ENCODE peak calls at places on chromosomes 1 and 21, in five cellular contexts. One of them, this sample, is unnamed.

GRCh38 chr21:37987668-37988067 is 71.4 kb upstream of the KCNJ6 start:
- DNase-seq in adrenal gland: no peak
- DNase-seq in ovary: no peak
- DNase-seq in dorsolateral prefrontal cortex: no peak
- DNase-seq in fibroblast of mammary gland: no peak
- DNase-seq in this sample: no peak

GRCh38 chr1:224433671-224434446 is 738 bp downstream of the WDR26 start:
- DNase-seq in adrenal gland: peak
- DNase-seq in ovary: peak
- DNase-seq in dorsolateral prefrontal cortex: no peak
- DNase-seq in fibroblast of mammary gland: no peak
- DNase-seq in this sample: no peak

GRCh38 chr1:160996195-160996594 is 24.8 kb downstream of the F11R start:
- DNase-seq in adrenal gland: no peak
- DNase-seq in ovary: no peak
- DNase-seq in dorsolateral prefrontal cortex: no peak
- DNase-seq in fibroblast of mammary gland: peak
- DNase-seq in this sample: no peak

GRCh38 chr1:178544531-178544930 is 31.6 kb downstream of the TEX35 start:
- DNase-seq in adrenal gland: no peak
- DNase-seq in ovary: no peak
- DNase-seq in dorsolateral prefrontal cortex: no peak
- DNase-seq in fibroblast of mammary gland: no peak
- DNase-seq in this sample: no peak

GRCh38 chr1:12464627-12465056 is 153.4 kb downstream of the DHRS3 start:
- DNase-seq in adrenal gland: no peak
- DNase-seq in ovary: peak
- DNase-seq in dorsolateral prefrontal cortex: no peak
- DNase-seq in fibroblast of mammary gland: peak
- DNase-seq in this sample: peak

GRCh38 chr1:167633258-167633944 is 3.4 kb downstream of the RCSD1 start:
- DNase-seq in adrenal gland: no peak
- DNase-seq in ovary: no peak
- DNase-seq in dorsolateral prefrontal cortex: no peak
- DNase-seq in fibroblast of mammary gland: no peak
- DNase-seq in this sample: no peak

GRCh38 chr1:242023805-242024204 is 24.9 kb upstream of the MAP1LC3C start:
- DNase-seq in adrenal gland: no peak
- DNase-seq in ovary: no peak
- DNase-seq in dorsolateral prefrontal cortex: no peak
- DNase-seq in fibroblast of mammary gland: no peak
- DNase-seq in this sample: no peak

GRCh38 chr1:203425668-203425999 is 50.0 kb upstream of the PRELP start:
- DNase-seq in adrenal gland: no peak
- DNase-seq in ovary: no peak
- DNase-seq in dorsolateral prefrontal cortex: no peak
- DNase-seq in fibroblast of mammary gland: no peak
- DNase-seq in this sample: no peak

GRCh38 chr1:172279951-172280350 is 140.5 kb upstream of the C1orf105 start:
- DNase-seq in adrenal gland: no peak
- DNase-seq in ovary: no peak
- DNase-seq in dorsolateral prefrontal cortex: no peak
- DNase-seq in fibroblast of mammary gland: peak
- DNase-seq in this sample: no peak

GRCh38 chr1:38071530-38072266 is 25.1 kb upstream of the POU3F1 start:
- DNase-seq in adrenal gland: peak
- DNase-seq in ovary: no peak
- DNase-seq in dorsolateral prefrontal cortex: no peak
- DNase-seq in fibroblast of mammary gland: peak
- DNase-seq in this sample: peak

GRCh38 chr1:110281363-110282290 is 57.5 kb upstream of the RBM15 start:
- DNase-seq in adrenal gland: no peak
- DNase-seq in ovary: no peak
- DNase-seq in dorsolateral prefrontal cortex: no peak
- DNase-seq in fibroblast of mammary gland: no peak
- DNase-seq in this sample: no peak

GRCh38 chr1:156104065-156104810 is 10.3 kb upstream of the LMNA start:
- DNase-seq in adrenal gland: peak
- DNase-seq in ovary: peak
- DNase-seq in dorsolateral prefrontal cortex: no peak
- DNase-seq in fibroblast of mammary gland: peak
- DNase-seq in this sample: peak

GRCh38 chr1:56148466-56149193 is 430.7 kb downstream of the PLPP3 start:
- DNase-seq in adrenal gland: no peak
- DNase-seq in ovary: no peak
- DNase-seq in dorsolateral prefrontal cortex: no peak
- DNase-seq in fibroblast of mammary gland: no peak
- DNase-seq in this sample: no peak

GRCh38 chr21:36699026-36699545 is at the start of gene SIM2:
- DNase-seq in adrenal gland: peak
- DNase-seq in ovary: no peak
- DNase-seq in dorsolateral prefrontal cortex: no peak
- DNase-seq in fibroblast of mammary gland: peak
- DNase-seq in this sample: no peak

GRCh38 chr1:54604572-54605370 is 18.6 kb downstream of the FAM151A start:
- DNase-seq in adrenal gland: no peak
- DNase-seq in ovary: peak
- DNase-seq in dorsolateral prefrontal cortex: no peak
- DNase-seq in fibroblast of mammary gland: no peak
- DNase-seq in this sample: no peak

GRCh38 chr1:234870020-234870378 is 258.6 kb downstream of the TOMM20 start:
- DNase-seq in adrenal gland: no peak
- DNase-seq in ovary: no peak
- DNase-seq in dorsolateral prefrontal cortex: no peak
- DNase-seq in fibroblast of mammary gland: no peak
- DNase-seq in this sample: no peak

GRCh38 chr1:67586596-67586995 is 98.4 kb upstream of the GADD45A start:
- DNase-seq in adrenal gland: no peak
- DNase-seq in ovary: no peak
- DNase-seq in dorsolateral prefrontal cortex: no peak
- DNase-seq in fibroblast of mammary gland: peak
- DNase-seq in this sample: peak

GRCh38 chr1:172940170-172940855 is 110.4 kb downstream of the TNFSF18 start:
- DNase-seq in adrenal gland: no peak
- DNase-seq in ovary: no peak
- DNase-seq in dorsolateral prefrontal cortex: no peak
- DNase-seq in fibroblast of mammary gland: no peak
- DNase-seq in this sample: no peak

GRCh38 chr21:41778974-41779600 is 12.2 kb upstream of the RIPK4 start:
- DNase-seq in adrenal gland: no peak
- DNase-seq in ovary: no peak
- DNase-seq in dorsolateral prefrontal cortex: no peak
- DNase-seq in fibroblast of mammary gland: no peak
- DNase-seq in this sample: no peak
- H3K4me3 ChIP-seq in adrenal gland: no peak
- H3K4me3 ChIP-seq in ovary: no peak
- H3K4me3 ChIP-seq in dorsolateral prefrontal cortex: no peak
- H3K4me3 ChIP-seq in fibroblast of mammary gland: no peak
- H3K4me3 ChIP-seq in this sample: no peak

DNA sequence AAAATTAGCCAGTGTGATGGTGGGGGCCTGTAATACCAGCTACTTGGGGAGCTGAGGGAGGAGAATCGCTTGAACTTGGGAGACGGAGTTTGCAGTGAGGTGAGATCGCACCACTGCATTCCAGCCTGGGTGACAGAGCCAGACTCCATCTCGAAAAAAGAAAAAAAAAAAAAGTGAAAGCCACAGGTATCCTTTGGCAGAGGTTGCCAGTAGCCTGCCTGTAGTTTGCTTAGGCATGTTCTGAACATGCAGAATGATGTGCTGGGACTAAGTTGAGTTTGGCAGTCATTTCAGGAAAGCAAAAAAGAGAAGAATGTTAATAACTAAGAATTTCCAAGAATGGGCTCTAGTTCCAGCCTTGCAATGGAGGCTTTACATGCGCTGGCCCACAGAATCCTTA is 66.3 kb upstream of the LYST start:
- DNase-seq in adrenal gland: no peak
- DNase-seq in ovary: no peak
- DNase-seq in dorsolateral prefrontal cortex: no peak
- DNase-seq in fibroblast of mammary gland: no peak
- DNase-seq in this sample: no peak
- H3K4me3 ChIP-seq in adrenal gland: no peak
- H3K4me3 ChIP-seq in ovary: no peak
- H3K4me3 ChIP-seq in dorsolateral prefrontal cortex: no peak
- H3K4me3 ChIP-seq in fibroblast of mammary gland: no peak
- H3K4me3 ChIP-seq in this sample: no peak

DNA sequence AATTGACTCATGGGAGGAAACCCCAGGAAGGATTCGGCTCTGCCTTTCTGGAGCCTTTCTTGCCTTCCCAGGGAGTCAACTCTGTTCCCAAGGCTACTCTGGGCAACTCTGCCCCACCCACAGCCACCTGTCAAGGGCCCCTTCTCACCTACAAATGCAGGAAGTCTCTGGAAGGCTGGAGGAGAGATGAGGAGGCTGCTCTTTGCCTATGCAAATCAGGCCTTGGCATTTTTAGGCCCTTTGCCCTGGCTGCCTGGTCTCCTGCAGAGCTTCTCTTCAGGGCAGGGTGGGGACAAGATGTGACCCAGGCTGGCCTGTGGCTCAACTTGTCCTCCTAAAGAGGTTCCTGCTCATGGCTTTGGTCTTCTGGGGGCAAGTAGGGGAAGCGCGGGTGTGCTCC is 5.4 kb downstream of the SLC6A9 start:
- DNase-seq in adrenal gland: no peak
- DNase-seq in ovary: no peak
- DNase-seq in dorsolateral prefrontal cortex: no peak
- DNase-seq in fibroblast of mammary gland: no peak
- DNase-seq in this sample: no peak
- H3K4me3 ChIP-seq in adrenal gland: no peak
- H3K4me3 ChIP-seq in ovary: no peak
- H3K4me3 ChIP-seq in dorsolateral prefrontal cortex: no peak
- H3K4me3 ChIP-seq in fibroblast of mammary gland: no peak
- H3K4me3 ChIP-seq in this sample: no peak

DNA sequence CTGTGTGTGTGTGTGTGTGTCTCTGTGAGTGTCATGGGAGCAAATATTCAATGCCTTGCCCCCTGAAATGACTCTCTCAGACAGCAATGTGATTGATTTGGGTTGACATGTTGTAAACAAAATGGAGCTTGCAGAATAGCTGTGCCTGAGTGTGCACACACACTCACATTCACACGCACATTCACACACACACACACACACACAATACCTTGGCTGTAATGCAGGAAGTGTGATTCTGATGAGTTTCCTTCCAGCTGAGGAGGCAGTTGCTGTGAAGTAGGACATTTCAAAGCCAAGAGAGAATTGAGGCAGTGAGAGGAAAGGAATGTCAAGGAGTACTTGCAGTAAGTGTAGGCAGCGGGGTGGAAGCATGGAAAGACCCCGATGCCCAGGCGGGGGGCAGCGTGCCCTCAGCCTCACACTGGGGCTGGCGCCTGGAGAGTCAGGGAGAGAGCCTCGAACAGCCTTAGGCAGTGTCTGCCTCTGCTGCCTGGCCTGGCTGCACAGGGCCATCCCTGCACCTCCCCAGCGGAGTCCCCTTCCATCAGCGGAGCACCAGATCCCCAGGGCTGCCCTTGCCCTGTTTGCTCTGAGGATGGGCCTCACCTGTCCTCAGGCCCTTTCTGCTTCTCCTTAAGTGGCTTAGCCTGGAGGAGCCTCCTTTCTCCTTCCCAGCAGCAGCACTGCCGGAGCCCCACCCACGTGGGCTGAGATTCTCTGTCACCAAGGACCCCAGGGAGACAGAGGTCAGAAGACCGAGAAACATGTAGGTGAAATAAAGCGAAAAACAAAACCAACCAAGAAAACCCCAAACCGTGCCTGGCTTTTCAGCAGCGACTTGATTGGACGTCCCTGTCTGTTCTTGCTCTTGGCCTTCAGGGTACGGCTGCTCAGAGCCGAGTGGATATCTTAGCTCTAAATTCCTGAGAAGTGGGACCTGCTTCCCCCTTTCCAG is 9.2 kb downstream of the VASH2 start:
- DNase-seq in adrenal gland: no peak
- DNase-seq in ovary: no peak
- DNase-seq in dorsolateral prefrontal cortex: no peak
- DNase-seq in fibroblast of mammary gland: no peak
- DNase-seq in this sample: no peak
- H3K4me3 ChIP-seq in adrenal gland: no peak
- H3K4me3 ChIP-seq in ovary: no peak
- H3K4me3 ChIP-seq in dorsolateral prefrontal cortex: no peak
- H3K4me3 ChIP-seq in fibroblast of mammary gland: no peak
- H3K4me3 ChIP-seq in this sample: no peak

GRCh38 chr1:3161130-3161840 is 92.3 kb downstream of the PRDM16 start:
- DNase-seq in adrenal gland: no peak
- DNase-seq in ovary: no peak
- DNase-seq in dorsolateral prefrontal cortex: peak
- DNase-seq in fibroblast of mammary gland: no peak
- DNase-seq in this sample: no peak

GRCh38 chr1:3164671-3165070 is 95.7 kb downstream of the PRDM16 start:
- DNase-seq in adrenal gland: no peak
- DNase-seq in ovary: no peak
- DNase-seq in dorsolateral prefrontal cortex: no peak
- DNase-seq in fibroblast of mammary gland: no peak
- DNase-seq in this sample: no peak

GRCh38 chr1:3163356-3163755 is 94.4 kb downstream of the PRDM16 start:
- DNase-seq in adrenal gland: no peak
- DNase-seq in ovary: no peak
- DNase-seq in dorsolateral prefrontal cortex: no peak
- DNase-seq in fibroblast of mammary gland: no peak
- DNase-seq in this sample: no peak

GRCh38 chr1:3160647-3161046 is 91.6 kb downstream of the PRDM16 start:
- DNase-seq in adrenal gland: no peak
- DNase-seq in ovary: no peak
- DNase-seq in dorsolateral prefrontal cortex: no peak
- DNase-seq in fibroblast of mammary gland: no peak
- DNase-seq in this sample: no peak

GRCh38 chr1:3162483-3162882 is 93.5 kb downstream of the PRDM16 start:
- DNase-seq in adrenal gland: no peak
- DNase-seq in ovary: no peak
- DNase-seq in dorsolateral prefrontal cortex: no peak
- DNase-seq in fibroblast of mammary gland: no peak
- DNase-seq in this sample: no peak
- H3K4me3 ChIP-seq in adrenal gland: no peak
- H3K4me3 ChIP-seq in ovary: no peak
- H3K4me3 ChIP-seq in dorsolateral prefrontal cortex: no peak
- H3K4me3 ChIP-seq in fibroblast of mammary gland: no peak
- H3K4me3 ChIP-seq in this sample: no peak

This sample was measured in skeletal muscle cell.